ENCODE peak calls at places on chromosomes 3 and 15, in six cellular contexts. One of them, this sample, is unnamed.

GRCh38 chr15:93384886-93385285 is 295.9 kb upstream of the RGMA start:
- DNase-seq in adrenal gland: no peak
- DNase-seq in NCI-H187: no peak
- DNase-seq in DMS153: no peak
- DNase-seq in stimulated activated CD8-positive, alpha-beta memory T cell treated with anti-CD3 and anti-CD28 coated beads, Interleukin-7, amount 100 ng/mL, for 1 hour: no peak
- DNase-seq in WTC11: no peak
- DNase-seq in this sample: no peak

GRCh38 chr15:25860885-25861866 is 2.0 kb downstream of the ATP10A start:
- DNase-seq in adrenal gland: no peak
- DNase-seq in NCI-H187: no peak
- DNase-seq in DMS153: no peak
- DNase-seq in stimulated activated CD8-positive, alpha-beta memory T cell treated with anti-CD3 and anti-CD28 coated beads, Interleukin-7, amount 100 ng/mL, for 1 hour: no peak
- DNase-seq in WTC11: no peak
- DNase-seq in this sample: no peak

GRCh38 chr3:32743934-32744333 is 58.9 kb downstream of the CNOT10 start:
- DNase-seq in adrenal gland: no peak
- DNase-seq in NCI-H187: no peak
- DNase-seq in DMS153: no peak
- DNase-seq in stimulated activated CD8-positive, alpha-beta memory T cell treated with anti-CD3 and anti-CD28 coated beads, Interleukin-7, amount 100 ng/mL, for 1 hour: no peak
- DNase-seq in WTC11: no peak
- DNase-seq in this sample: no peak

GRCh38 chr3:71245052-71245488 is 338.5 kb downstream of the FOXP1 start:
- DNase-seq in adrenal gland: no peak
- DNase-seq in NCI-H187: no peak
- DNase-seq in DMS153: no peak
- DNase-seq in stimulated activated CD8-positive, alpha-beta memory T cell treated with anti-CD3 and anti-CD28 coated beads, Interleukin-7, amount 100 ng/mL, for 1 hour: no peak
- DNase-seq in WTC11: no peak
- DNase-seq in this sample: peak; percentile 76

GRCh38 chr3:112718967-112719366 is 78.0 kb upstream of the CCDC80 start:
- DNase-seq in adrenal gland: no peak
- DNase-seq in NCI-H187: no peak
- DNase-seq in DMS153: no peak
- DNase-seq in stimulated activated CD8-positive, alpha-beta memory T cell treated with anti-CD3 and anti-CD28 coated beads, Interleukin-7, amount 100 ng/mL, for 1 hour: no peak
- DNase-seq in WTC11: no peak
- DNase-seq in this sample: no peak

GRCh38 chr15:50996641-50997040 is 88.2 kb downstream of the AP4E1 start:
- DNase-seq in adrenal gland: no peak
- DNase-seq in NCI-H187: no peak
- DNase-seq in DMS153: no peak
- DNase-seq in stimulated activated CD8-positive, alpha-beta memory T cell treated with anti-CD3 and anti-CD28 coated beads, Interleukin-7, amount 100 ng/mL, for 1 hour: no peak
- DNase-seq in WTC11: no peak
- DNase-seq in this sample: no peak

GRCh38 chr15:84794148-84794547 is 23.0 kb upstream of the ALPK3 start:
- DNase-seq in adrenal gland: no peak
- DNase-seq in NCI-H187: no peak
- DNase-seq in DMS153: no peak
- DNase-seq in stimulated activated CD8-positive, alpha-beta memory T cell treated with anti-CD3 and anti-CD28 coated beads, Interleukin-7, amount 100 ng/mL, for 1 hour: no peak
- DNase-seq in WTC11: no peak
- DNase-seq in this sample: no peak

GRCh38 chr3:170907519-170908234 is 760 bp downstream of the EIF5A2 start:
- DNase-seq in adrenal gland: no peak
- DNase-seq in NCI-H187: no peak
- DNase-seq in DMS153: peak; percentile 3
- DNase-seq in stimulated activated CD8-positive, alpha-beta memory T cell treated with anti-CD3 and anti-CD28 coated beads, Interleukin-7, amount 100 ng/mL, for 1 hour: no peak
- DNase-seq in WTC11: no peak
- DNase-seq in this sample: no peak

GRCh38 chr15:86743283-86743903 is 663.7 kb downstream of the AGBL1 start:
- DNase-seq in adrenal gland: peak; percentile 53
- DNase-seq in NCI-H187: peak; percentile 5
- DNase-seq in DMS153: no peak
- DNase-seq in stimulated activated CD8-positive, alpha-beta memory T cell treated with anti-CD3 and anti-CD28 coated beads, Interleukin-7, amount 100 ng/mL, for 1 hour: peak; percentile 6
- DNase-seq in WTC11: peak; percentile 83
- DNase-seq in this sample: no peak

GRCh38 chr3:57864853-57865252 is 108.7 kb downstream of the SLMAP start:
- DNase-seq in adrenal gland: no peak
- DNase-seq in NCI-H187: no peak
- DNase-seq in DMS153: no peak
- DNase-seq in stimulated activated CD8-positive, alpha-beta memory T cell treated with anti-CD3 and anti-CD28 coated beads, Interleukin-7, amount 100 ng/mL, for 1 hour: no peak
- DNase-seq in WTC11: no peak
- DNase-seq in this sample: no peak

GRCh38 chr3:77247063-77247462 is 207.2 kb downstream of the ROBO2 start:
- DNase-seq in adrenal gland: no peak
- DNase-seq in NCI-H187: no peak
- DNase-seq in DMS153: no peak
- DNase-seq in stimulated activated CD8-positive, alpha-beta memory T cell treated with anti-CD3 and anti-CD28 coated beads, Interleukin-7, amount 100 ng/mL, for 1 hour: no peak
- DNase-seq in WTC11: no peak
- DNase-seq in this sample: no peak

GRCh38 chr15:45573961-45574629 is 13.1 kb upstream of the BLOC1S6 start:
- DNase-seq in adrenal gland: no peak
- DNase-seq in NCI-H187: no peak
- DNase-seq in DMS153: no peak
- DNase-seq in stimulated activated CD8-positive, alpha-beta memory T cell treated with anti-CD3 and anti-CD28 coated beads, Interleukin-7, amount 100 ng/mL, for 1 hour: no peak
- DNase-seq in WTC11: peak; percentile 92
- DNase-seq in this sample: no peak